ENCODE peak calls at places on chromosomes 7 and 10, in five cellular contexts. Z, T, X, P and S are unnamed samples.

GRCh38 chr10:75910032-75910431 is 478.6 kb downstream of the LRMDA start:
- DNase-seq in Z (no peak), T (no peak), X (no peak), P (no peak), S (no peak)

GRCh38 chr10:13567030-13567429 is 19.7 kb upstream of the PRPF18 start:
- DNase-seq in Z (no peak), T (no peak), X (no peak), P (no peak), S (no peak)

GRCh38 chr10:79442171-79443040 is 3.0 kb downstream of the ZCCHC24 start:
- DNase-seq in Z (no peak), T (no peak), X (no peak), P (no peak), S (no peak)

GRCh38 chr7:83882551-83882950 is 233.6 kb upstream of the SEMA3E start:
- DNase-seq in Z (no peak), T (no peak), X (no peak), P (no peak), S (no peak)

GRCh38 chr7:31432831-31433340 is 81.0 kb upstream of the ITPRID1 start:
- DNase-seq in Z (no peak), T (no peak), X (no peak), P (no peak), S (no peak)

GRCh38 chr7:49776994-49777393 is 3.6 kb downstream of the VWC2 start:
- DNase-seq in Z (no peak), T (no peak), X (peak; percentile 57), P (no peak), S (no peak)

GRCh38 chr7:30625283-30625682 is 30.6 kb downstream of the GARS1 start:
- DNase-seq in Z (no peak), T (no peak), X (no peak), P (no peak), S (no peak)

GRCh38 chr10:124065382-124066155 is 27.8 kb downstream of the CHST15 start:
- DNase-seq in Z (no peak), T (no peak), X (no peak), P (no peak), S (no peak)

GRCh38 chr7:3164363-3164762 is 120.7 kb upstream of the CARD11 start:
- DNase-seq in Z (no peak), T (no peak), X (no peak), P (no peak), S (no peak)

GRCh38 chr7:142556745-142557144 is 192.5 kb upstream of the PRSS1 start:
- DNase-seq in Z (no peak), T (peak; percentile 42), X (no peak), P (peak; percentile 71), S (peak; percentile 93)

GRCh38 chr7:129427646-129428045 is 6.6 kb upstream of the STRIP2 start:
- DNase-seq in Z (no peak), T (no peak), X (no peak), P (no peak), S (no peak)

GRCh38 chr10:12597176-12597575 is 247.8 kb downstream of the CAMK1D start:
- DNase-seq in Z (no peak), T (no peak), X (no peak), P (no peak), S (no peak)

GRCh38 chr10:12774219-12774894 is 227.2 kb downstream of the CCDC3 start:
- DNase-seq in Z (no peak), T (no peak), X (no peak), P (no peak), S (no peak)

GRCh38 chr10:74586088-74586585 is 240.3 kb upstream of the KAT6B start:
- DNase-seq in Z (no peak), T (peak; percentile 20), X (no peak), P (no peak), S (no peak)

GRCh38 chr7:52955522-52955921 is 79.9 kb upstream of the POM121L12 start:
- DNase-seq in Z (no peak), T (no peak), X (no peak), P (no peak), S (no peak)

GRCh38 chr7:55546826-55547225 is 25.5 kb downstream of the VOPP1 start:
- DNase-seq in Z (peak; percentile 61), T (peak; percentile 42), X (no peak), P (peak; percentile 51), S (peak; percentile 94)

GRCh38 chr7:134368851-134369533 is 52.3 kb upstream of the SLC35B4 start:
- DNase-seq in Z (no peak), T (peak; percentile 49), X (no peak), P (no peak), S (peak; percentile 11)

GRCh38 chr10:70634011-70634410 is 31.5 kb upstream of the PRF1 start:
- DNase-seq in Z (no peak), T (no peak), X (no peak), P (peak; percentile 48), S (no peak)

GRCh38 chr7:111082351-111082750 is 8.6 kb upstream of the LRRN3 start:
- DNase-seq in Z (no peak), T (no peak), X (no peak), P (no peak), S (no peak)

GRCh38 chr7:13099197-13099795 is 411.9 kb downstream of the ARL4A start:
- DNase-seq in Z (no peak), T (no peak), X (no peak), P (no peak), S (no peak)

GRCh38 chr10:35379226-35380137 is 43.2 kb downstream of the CCNY start:
- DNase-seq in Z (no peak), T (no peak), X (no peak), P (no peak), S (no peak)

GRCh38 chr10:103497161-103497915 is 3.8 kb downstream of the NEURL1 start:
- DNase-seq in Z (no peak), T (no peak), X (no peak), P (no peak), S (no peak)

GRCh38 chr7:94244760-94245159 is 149.9 kb upstream of the COL1A2 start:
- DNase-seq in Z (no peak), T (no peak), X (no peak), P (no peak), S (no peak)

GRCh38 chr7:57403601-57404342 is 46.2 kb upstream of the ZNF716 start:
- DNase-seq in Z (no peak), T (no peak), X (no peak), P (no peak), S (peak; percentile 58)

GRCh38 chr7:57400531-57401155 is 49.3 kb upstream of the ZNF716 start:
- DNase-seq in Z (no peak), T (no peak), X (no peak), P (no peak), S (no peak)

GRCh38 chr7:57399251-57399940 is 50.6 kb upstream of the ZNF716 start:
- DNase-seq in Z (no peak), T (no peak), X (no peak), P (no peak), S (no peak)

GRCh38 chr7:57398548-57398947 is 51.4 kb upstream of the ZNF716 start:
- DNase-seq in Z (no peak), T (no peak), X (no peak), P (no peak), S (no peak)

GRCh38 chr7:57399972-57400371 is 50.0 kb upstream of the ZNF716 start:
- DNase-seq in Z (no peak), T (no peak), X (no peak), P (no peak), S (no peak)
- H3K9me3 ChIP-seq in Z (no peaks in the 10 kb centered on the region), T (no peaks in the 10 kb centered on the region), X (peaks cover 14% of the 10 kb centered on the region), P (no peaks in the 10 kb centered on the region), S (no peaks in the 10 kb centered on the region)

GRCh38 chr7:106870983-106871410 is 5.9 kb downstream of the PIK3CG start:
- DNase-seq in Z (no peak), T (no peak), X (no peak), P (no peak), S (no peak)
- H3K36me3 ChIP-seq in Z (no peaks in the 10 kb centered on the region), T (no peaks in the 10 kb centered on the region), X (no peaks in the 10 kb centered on the region), P (no peaks in the 10 kb centered on the region), S (no peaks in the 10 kb centered on the region)

GRCh38 chr7:101235050-101235449 is 2.6 kb downstream of the CLDN15 start:
- DNase-seq in Z (no peak), T (no peak), X (no peak), P (no peak), S (no peak)

GRCh38 chr7:101235522-101235921 is 2.1 kb downstream of the CLDN15 start:
- DNase-seq in Z (no peak), T (no peak), X (no peak), P (no peak), S (no peak)

GRCh38 chr7:101234636-101235035 is 3.0 kb downstream of the CLDN15 start:
- DNase-seq in Z (no peak), T (no peak), X (no peak), P (no peak), S (no peak)

GRCh38 chr7:101232141-101232821 is 5.3 kb downstream of the CLDN15 start:
- DNase-seq in Z (no peak), T (peak; percentile 59), X (no peak), P (no peak), S (no peak)

GRCh38 chr7:101233907-101234547 is 3.6 kb downstream of the CLDN15 start:
- DNase-seq in Z (no peak), T (no peak), X (no peak), P (no peak), S (no peak)
- H3K4me3 ChIP-seq in Z (no peak overlapping the region), T (no peak overlapping the region), X (no peak overlapping the region), P (no peak overlapping the region), S (no peak overlapping the region)

DNA sequence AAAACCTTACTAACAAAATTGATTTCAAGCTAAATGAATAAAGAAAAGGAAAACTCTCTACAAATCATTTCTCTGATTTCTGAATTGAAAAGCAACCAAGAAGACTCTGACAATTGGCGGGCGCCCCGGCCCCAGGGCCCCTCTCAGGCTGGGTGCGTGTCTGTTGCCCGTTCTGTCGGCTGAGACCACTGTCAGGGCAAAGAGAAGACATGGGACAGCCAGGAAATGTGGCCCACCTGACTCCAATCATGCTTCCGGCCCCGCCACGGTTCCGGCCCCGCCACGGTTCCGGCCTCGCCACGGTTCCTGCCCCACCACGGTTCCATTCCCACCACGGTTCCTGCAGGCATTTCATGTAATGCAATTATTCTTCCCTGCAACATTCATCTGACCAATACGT is 115.9 kb downstream of the PTPRN2 start:
- DNase-seq in Z (no peak), T (no peak), X (no peak), P (no peak), S (no peak)
- H3K9me3 ChIP-seq in Z (no peaks in the 10 kb centered on the region), T (no peaks in the 10 kb centered on the region), X (peaks cover 23% of the 10 kb centered on the region), P (no peaks in the 10 kb centered on the region), S (no peaks in the 10 kb centered on the region)

GRCh38 chr10:1085258-1085657 is 29.1 kb downstream of the WDR37 start:
- DNase-seq in Z (no peak), T (no peak), X (no peak), P (no peak), S (no peak)

GRCh38 chr10:1078668-1079067 is 22.5 kb downstream of the WDR37 start:
- DNase-seq in Z (no peak), T (no peak), X (no peak), P (no peak), S (no peak)

GRCh38 chr10:1084011-1084950 is 28.1 kb downstream of the WDR37 start:
- DNase-seq in Z (no peak), T (no peak), X (no peak), P (no peak), S (no peak)

GRCh38 chr10:1086787-1087186 is 30.6 kb downstream of the WDR37 start:
- DNase-seq in Z (no peak), T (no peak), X (no peak), P (no peak), S (no peak)

GRCh38 chr10:1083581-1083980 is 27.4 kb downstream of the WDR37 start:
- DNase-seq in Z (no peak), T (no peak), X (no peak), P (no peak), S (no peak)
- H3K36me3 ChIP-seq in Z (peaks cover 47% of the 10 kb centered on the region), T (peaks cover 13% of the 10 kb centered on the region), X (peaks cover 4% of the 10 kb centered on the region), P (peaks cover 15% of the 10 kb centered on the region), S (peaks cover 52% of the 10 kb centered on the region)